ENCODE peak calls at places on chromosomes 1 and 21, in six cellular contexts. S is OCI-LY7, K is MM.1S, R is HCT116, Q is SK-N-SH, Z is GM23338. N is an unnamed sample.

GRCh38 chr21:40166291-40166843 is 299.1 kb downstream of the PCP4 start:
- DNase-seq in Z (peak; percentile 6), R (no peak), Q (no peak), K (no peak), S (no peak), N (peak; percentile 41)

GRCh38 chr1:21325231-21325718 is 35.0 kb upstream of the ECE1 start:
- DNase-seq in R (no peak), Q (no peak), Z (no peak), K (no peak), S (peak; percentile 63), N (no peak)

GRCh38 chr1:5938068-5938740 is 54.0 kb downstream of the NPHP4 start:
- DNase-seq in S (no peak), R (no peak), Z (no peak), K (no peak), Q (no peak), N (no peak)

GRCh38 chr1:95118019-95118499 is 904 bp downstream of the TLCD4 start:
- DNase-seq in S (no peak), Q (no peak), R (no peak), K (peak; percentile 9), Z (no peak), N (no peak)

GRCh38 chr1:37846634-37847339 is 12.6 kb downstream of the MTF1 start:
- DNase-seq in Q (no peak), K (no peak), S (no peak), R (no peak), Z (no peak), N (no peak)

GRCh38 chr1:196160066-196160795 is 448.0 kb downstream of the KCNT2 start:
- DNase-seq in K (no peak), S (no peak), R (no peak), Q (no peak), Z (no peak), N (no peak)

GRCh38 chr1:14136881-14137280 is 436.9 kb downstream of the PRDM2 start:
- DNase-seq in K (no peak), Q (no peak), R (no peak), S (no peak), Z (no peak), N (no peak)

GRCh38 chr1:185325413-185325812 is 8.4 kb upstream of the IVNS1ABP start:
- DNase-seq in R (no peak), K (no peak), Q (peak; percentile 46), Z (no peak), S (no peak), N (no peak)

GRCh38 chr1:102799496-102799895 is 308.8 kb downstream of the COL11A1 start:
- DNase-seq in K (no peak), R (no peak), S (no peak), Q (no peak), Z (no peak), N (no peak)

GRCh38 chr1:194289569-194290266 is 1103.3 kb upstream of the B3GALT2 start:
- DNase-seq in R (no peak), K (peak; percentile 98), Q (no peak), S (peak; percentile 98), Z (peak; percentile 6), N (no peak)

GRCh38 chr21:35416866-35417453 is 367.9 kb upstream of the RUNX1 start:
- DNase-seq in Q (no peak), R (no peak), K (no peak), S (no peak), Z (no peak), N (no peak)

GRCh38 chr1:229251185-229251584 is 19.7 kb upstream of the RAB4A start:
- DNase-seq in K (no peak), Q (no peak), R (no peak), Z (no peak), S (no peak), N (peak; percentile 76)

GRCh38 chr21:31505975-31506374 is 153.5 kb upstream of the SOD1 start:
- DNase-seq in Z (peak; percentile 23), K (no peak), Q (no peak), S (peak; percentile 63), R (no peak), N (no peak)

GRCh38 chr1:243924188-243924587 is 74.1 kb upstream of the AKT3 start:
- DNase-seq in R (no peak), K (no peak), S (no peak), Z (no peak), Q (no peak), N (no peak)

GRCh38 chr1:9476790-9477463 is 62.3 kb upstream of the SLC25A33 start:
- DNase-seq in R (no peak), Q (peak; percentile 12), Z (no peak), S (no peak), K (peak; percentile 23), N (no peak)

GRCh38 chr1:180247061-180247460 is 17.0 kb downstream of the LHX4 start:
- DNase-seq in Q (no peak), S (no peak), Z (no peak), K (peak; percentile 86), R (no peak), N (no peak)

GRCh38 chr1:172658871-172659453 is at the start of gene FASLG:
- DNase-seq in S (no peak), K (no peak), Z (no peak), R (no peak), Q (no peak), N (no peak)

GRCh38 chr1:208329291-208329690 is 85.1 kb upstream of the PLXNA2 start:
- DNase-seq in S (no peak), K (no peak), Q (no peak), R (no peak), Z (no peak), N (no peak)

DNA sequence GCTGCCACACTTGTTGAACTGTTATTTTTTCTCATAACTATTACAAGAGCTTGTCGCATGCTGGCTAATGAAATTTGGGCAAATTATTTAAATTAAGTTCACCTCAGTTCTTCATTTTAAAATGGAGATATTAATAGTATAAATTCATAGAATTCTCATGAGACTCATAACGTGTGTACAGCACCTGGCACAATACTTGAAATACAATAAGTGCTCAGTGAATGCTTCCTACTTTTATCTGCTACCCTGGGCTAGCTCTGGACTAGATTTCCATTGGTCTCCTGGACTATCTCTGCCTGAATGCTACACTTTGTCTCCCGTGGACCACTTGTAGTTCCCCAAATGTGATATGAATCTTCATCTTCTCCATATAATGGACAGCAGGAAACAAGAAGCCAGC is 919 bp downstream of the SLAMF6 start:
- DNase-seq in Z (no peak), R (no peak), K (no peak), Q (no peak), S (peak; percentile 69), N (no peak)
- TF ChIP-seq EZH2phosphoT487 in Z (no peak), R (no peak), K (no peak), Q (no peak), S (no peak), N (no peak)

GRCh38 chr1:205225901-205226765 is 1.6 kb upstream of the TMCC2 start:
- DNase-seq in Z (no peak), S (no peak), K (no peak), Q (no peak), R (no peak), N (no peak)
- TF ChIP-seq EZH2phosphoT487 in Z (no peak), S (no peak), K (no peak), Q (no peak), R (no peak), N (no peak)

DNA sequence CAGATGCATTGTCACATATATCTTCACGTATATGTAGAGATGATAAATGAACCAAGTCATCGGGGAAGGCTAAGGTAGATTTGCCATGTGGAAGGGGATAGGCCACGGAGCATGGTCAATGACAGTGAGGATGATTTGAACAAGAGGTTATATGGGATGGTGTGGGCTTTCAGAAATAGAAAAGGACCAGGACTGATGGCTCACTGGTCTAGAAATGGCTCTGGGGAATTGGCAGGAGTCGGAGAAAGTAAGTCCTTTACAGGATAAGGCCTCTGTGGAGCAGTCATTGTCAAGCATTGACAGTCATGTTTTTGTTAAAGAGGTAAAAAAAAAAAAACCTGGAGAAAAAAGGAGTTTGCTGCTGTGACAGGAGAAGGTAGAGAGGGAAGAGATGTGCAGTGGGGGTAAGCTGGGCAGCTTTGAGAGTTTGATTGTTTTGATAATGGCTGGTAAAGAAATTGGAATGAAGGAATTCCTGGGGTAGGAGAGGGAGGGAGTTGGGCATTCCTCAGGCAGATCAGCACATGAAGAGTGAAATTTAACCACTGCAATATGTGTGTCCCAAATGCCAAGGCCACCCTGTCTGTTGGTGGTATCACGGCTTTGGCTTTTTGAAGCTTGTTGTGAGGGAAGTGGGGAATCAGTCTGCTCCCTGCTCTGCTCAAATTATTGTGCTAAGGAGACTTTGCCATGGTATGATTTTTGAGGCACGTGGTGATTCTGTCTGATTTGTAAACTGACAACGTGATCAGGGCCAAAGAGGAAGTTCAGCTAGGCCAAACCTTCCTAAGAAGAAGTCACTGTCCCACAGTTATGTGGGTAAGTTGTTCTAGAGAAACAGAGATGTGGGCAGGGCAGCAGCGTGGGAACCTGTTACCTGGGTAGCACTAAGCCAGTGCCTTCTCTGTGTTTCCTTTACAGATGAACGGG is 26.0 kb downstream of the MACF1 start:
- DNase-seq in K (no peak), Z (peak; percentile 82), Q (no peak), R (no peak), S (peak; percentile 29), N (peak; percentile 7)
- TF ChIP-seq EZH2phosphoT487 in K (no peak), Z (no peak), Q (no peak), R (no peak), S (no peak), N (no peak)

DNA sequence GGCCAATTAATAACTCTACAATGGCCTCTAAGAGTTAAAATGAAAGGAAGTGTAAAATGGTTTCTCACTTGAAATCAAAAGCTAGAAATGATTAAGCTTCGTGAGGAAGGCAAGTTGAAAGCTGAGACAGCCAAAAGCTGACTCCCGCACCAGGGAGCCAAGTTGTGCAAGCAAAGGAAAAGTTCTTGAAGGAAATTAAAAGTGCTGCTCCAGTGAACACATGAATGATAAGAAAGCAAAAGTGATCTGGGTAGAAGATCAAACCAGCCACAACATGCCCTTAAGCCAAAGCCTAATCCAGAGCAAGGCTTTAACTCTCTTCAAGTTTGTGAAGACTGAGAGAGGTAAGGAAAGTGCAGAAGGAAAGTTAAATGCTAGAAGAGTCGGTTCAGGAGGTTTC is 22.7 kb downstream of the CYYR1 start:
- DNase-seq in S (no peak), Q (no peak), K (no peak), R (no peak), Z (no peak), N (no peak)
- TF ChIP-seq EZH2phosphoT487 in S (no peak), Q (no peak), K (no peak), R (no peak), Z (no peak), N (no peak)

GRCh38 chr1:171252482-171252881 is 4.2 kb downstream of the FMO1 start:
- DNase-seq in R (no peak), S (peak; percentile 98), K (peak; percentile 99), Q (no peak), Z (peak; percentile 21), N (peak; percentile 43)

GRCh38 chr1:171258943-171259342 is 10.6 kb downstream of the FMO1 start:
- DNase-seq in K (no peak), Q (no peak), Z (no peak), R (no peak), S (no peak), N (no peak)

GRCh38 chr1:171258429-171258828 is 10.1 kb downstream of the FMO1 start:
- DNase-seq in Q (no peak), S (no peak), K (no peak), R (no peak), Z (no peak), N (peak; percentile 17)

GRCh38 chr1:171254859-171255258 is 6.6 kb downstream of the FMO1 start:
- DNase-seq in R (no peak), Q (no peak), Z (no peak), K (no peak), S (no peak), N (no peak)

GRCh38 chr1:171257207-171258052 is 9.1 kb downstream of the FMO1 start:
- DNase-seq in S (no peak), Q (peak; percentile 49), Z (no peak), K (peak; percentile 88), R (no peak), N (no peak)
- TF ChIP-seq EZH2phosphoT487 in S (no peak), Q (no peak), Z (no peak), K (no peak), R (no peak), N (no peak)